ENCODE peak calls at places on chromosomes 7 and 10, in five cellular contexts. One of them, this sample, is unnamed.

GRCh38 chr7:71625534-71625933 is 493.6 kb downstream of the GALNT17 start:
- DNase-seq in ascending aorta: no peak
- DNase-seq in tibial nerve: no peak
- DNase-seq in stimulated activated CD8-positive, alpha-beta memory T cell treated with anti-CD3 and anti-CD28 coated beads, Interleukin-2, amount 100 ng/mL, for 48 hours: no peak
- DNase-seq in GM12892: no peak
- DNase-seq in this sample: no peak

GRCh38 chr7:135697276-135698049 is 30.5 kb downstream of the SLC13A4 start:
- DNase-seq in ascending aorta: no peak
- DNase-seq in tibial nerve: no peak
- DNase-seq in stimulated activated CD8-positive, alpha-beta memory T cell treated with anti-CD3 and anti-CD28 coated beads, Interleukin-2, amount 100 ng/mL, for 48 hours: no peak
- DNase-seq in GM12892: no peak
- DNase-seq in this sample: no peak

GRCh38 chr10:17835688-17836087 is 26.5 kb downstream of the MRC1 start:
- DNase-seq in ascending aorta: no peak
- DNase-seq in tibial nerve: no peak
- DNase-seq in stimulated activated CD8-positive, alpha-beta memory T cell treated with anti-CD3 and anti-CD28 coated beads, Interleukin-2, amount 100 ng/mL, for 48 hours: no peak
- DNase-seq in GM12892: no peak
- DNase-seq in this sample: no peak

GRCh38 chr10:119268871-119269506 is 61.6 kb downstream of the GRK5 start:
- DNase-seq in ascending aorta: no peak
- DNase-seq in tibial nerve: no peak
- DNase-seq in stimulated activated CD8-positive, alpha-beta memory T cell treated with anti-CD3 and anti-CD28 coated beads, Interleukin-2, amount 100 ng/mL, for 48 hours: peak
- DNase-seq in GM12892: peak
- DNase-seq in this sample: peak

GRCh38 chr10:110042891-110043290 is 35.1 kb downstream of the ADD3 start:
- DNase-seq in ascending aorta: no peak
- DNase-seq in tibial nerve: no peak
- DNase-seq in stimulated activated CD8-positive, alpha-beta memory T cell treated with anti-CD3 and anti-CD28 coated beads, Interleukin-2, amount 100 ng/mL, for 48 hours: no peak
- DNase-seq in GM12892: no peak
- DNase-seq in this sample: no peak

GRCh38 chr10:122780391-122780790 is 65.3 kb downstream of the CUZD1 start:
- DNase-seq in ascending aorta: no peak
- DNase-seq in tibial nerve: no peak
- DNase-seq in stimulated activated CD8-positive, alpha-beta memory T cell treated with anti-CD3 and anti-CD28 coated beads, Interleukin-2, amount 100 ng/mL, for 48 hours: no peak
- DNase-seq in GM12892: no peak
- DNase-seq in this sample: no peak

GRCh38 chr10:98268694-98269386 is 846 bp upstream of the LOXL4 start:
- DNase-seq in ascending aorta: no peak
- DNase-seq in tibial nerve: no peak
- DNase-seq in stimulated activated CD8-positive, alpha-beta memory T cell treated with anti-CD3 and anti-CD28 coated beads, Interleukin-2, amount 100 ng/mL, for 48 hours: no peak
- DNase-seq in GM12892: no peak
- DNase-seq in this sample: no peak

GRCh38 chr10:70162892-70163201 is 7.5 kb downstream of the SAR1A start:
- DNase-seq in ascending aorta: no peak
- DNase-seq in tibial nerve: no peak
- DNase-seq in stimulated activated CD8-positive, alpha-beta memory T cell treated with anti-CD3 and anti-CD28 coated beads, Interleukin-2, amount 100 ng/mL, for 48 hours: peak
- DNase-seq in GM12892: no peak
- DNase-seq in this sample: no peak

GRCh38 chr10:30639946-30640786 is 10.6 kb upstream of the LYZL2 start:
- DNase-seq in ascending aorta: no peak
- DNase-seq in tibial nerve: no peak
- DNase-seq in stimulated activated CD8-positive, alpha-beta memory T cell treated with anti-CD3 and anti-CD28 coated beads, Interleukin-2, amount 100 ng/mL, for 48 hours: no peak
- DNase-seq in GM12892: peak
- DNase-seq in this sample: no peak

This sample was measured in ovary.